ENCODE peak calls at places on chromosomes 1 and 21, in six cellular contexts. C is heart right ventricle, R is AG04450, W is cardiac muscle cell, O is brain microvascular endothelial cell, I is endodermal cell. M is an unnamed sample.
A peak's percentile ranks its signal among the peaks of the same experiment; 100 is the strongest.

GRCh38 chr21:15289896-15290841 is 225.4 kb upstream of the NRIP1 start:
- DNase-seq in R (no peak), O (no peak), I (peak; percentile 88), W (peak; percentile 46), C (peak; percentile 31), M (no peak)

GRCh38 chr1:215081566-215082531 is 688 bp upstream of the KCNK2 start:
- DNase-seq in C (no peak), R (no peak), I (peak; percentile 65), W (no peak), O (no peak), M (no peak)

GRCh38 chr1:220786057-220786336 is 716 bp upstream of the MTARC1 start:
- DNase-seq in O (no peak), I (no peak), W (no peak), R (no peak), C (no peak), M (no peak)

GRCh38 chr21:15229390-15229789 is 164.6 kb upstream of the NRIP1 start:
- DNase-seq in W (peak; percentile 70), C (no peak), R (no peak), O (no peak), I (no peak), M (no peak)

GRCh38 chr1:98388431-98388830 is 273.1 kb upstream of the SNX7 start:
- DNase-seq in O (peak; percentile 78), R (peak; percentile 23), W (no peak), I (no peak), C (no peak), M (no peak)

GRCh38 chr1:92538413-92539061 is 51.8 kb upstream of the GFI1 start:
- DNase-seq in I (no peak), R (no peak), C (no peak), W (no peak), O (peak; percentile 9), M (no peak)

GRCh38 chr1:247849616-247850015 is 7.4 kb upstream of the TRIM58 start:
- DNase-seq in O (no peak), C (no peak), I (no peak), R (no peak), W (no peak), M (no peak)

GRCh38 chr1:164649146-164649545 is 90.2 kb downstream of the PBX1 start:
- DNase-seq in W (no peak), I (no peak), C (no peak), R (no peak), O (no peak), M (no peak)

GRCh38 chr1:236645016-236645680 is 40.8 kb upstream of the HEATR1 start:
- DNase-seq in O (no peak), W (no peak), C (no peak), R (no peak), I (no peak), M (no peak)

GRCh38 chr1:179230251-179230650 is 774 bp upstream of the ABL2 start:
- DNase-seq in I (no peak), W (no peak), C (no peak), R (peak; percentile 33), O (peak; percentile 63), M (no peak)

GRCh38 chr1:59898927-59899326 is 27.6 kb downstream of the CYP2J2 start:
- DNase-seq in R (no peak), W (no peak), I (no peak), C (no peak), O (no peak), M (no peak)

GRCh38 chr1:45954401-45954847 is 151.0 kb downstream of the MAST2 start:
- DNase-seq in O (peak; percentile 67), C (no peak), W (no peak), R (peak; percentile 26), I (no peak), M (no peak)

GRCh38 chr1:206514821-206515387 is 7.6 kb downstream of the RASSF5 start:
- DNase-seq in R (no peak), W (no peak), C (no peak), O (no peak), I (no peak), M (no peak)

GRCh38 chr1:166133276-166133841 is 33.4 kb downstream of the FAM78B start:
- DNase-seq in W (no peak), R (no peak), C (no peak), O (no peak), I (peak; percentile 63), M (peak; percentile 22)

GRCh38 chr1:2472561-2473166 is 3.4 kb upstream of the PLCH2 start:
- DNase-seq in I (no peak), O (no peak), C (no peak), W (no peak), R (no peak), M (no peak)

GRCh38 chr1:54559111-54559548 is 11.1 kb downstream of the ACOT11 start:
- DNase-seq in O (no peak), I (no peak), W (no peak), R (no peak), C (no peak), M (no peak)

GRCh38 chr1:192476802-192477298 is 98.7 kb upstream of the RGS1 start:
- DNase-seq in C (peak; percentile 41), O (peak; percentile 68), W (no peak), I (no peak), R (no peak), M (no peak)

GRCh38 chr1:23524716-23525401 is 6.2 kb downstream of the E2F2 start:
- DNase-seq in C (no peak), I (no peak), O (no peak), W (no peak), R (no peak), M (peak; percentile 56)

GRCh38 chr1:234957330-234958065 is 171.1 kb downstream of the TOMM20 start:
- DNase-seq in C (no peak), W (no peak), O (no peak), R (peak; percentile 78), I (peak; percentile 79), M (peak; percentile 16)

GRCh38 chr1:53946252-53947171 is at the start of gene LRRC42:
- DNase-seq in I (no peak), R (no peak), C (no peak), O (no peak), W (no peak), M (peak; percentile 11)

DNA sequence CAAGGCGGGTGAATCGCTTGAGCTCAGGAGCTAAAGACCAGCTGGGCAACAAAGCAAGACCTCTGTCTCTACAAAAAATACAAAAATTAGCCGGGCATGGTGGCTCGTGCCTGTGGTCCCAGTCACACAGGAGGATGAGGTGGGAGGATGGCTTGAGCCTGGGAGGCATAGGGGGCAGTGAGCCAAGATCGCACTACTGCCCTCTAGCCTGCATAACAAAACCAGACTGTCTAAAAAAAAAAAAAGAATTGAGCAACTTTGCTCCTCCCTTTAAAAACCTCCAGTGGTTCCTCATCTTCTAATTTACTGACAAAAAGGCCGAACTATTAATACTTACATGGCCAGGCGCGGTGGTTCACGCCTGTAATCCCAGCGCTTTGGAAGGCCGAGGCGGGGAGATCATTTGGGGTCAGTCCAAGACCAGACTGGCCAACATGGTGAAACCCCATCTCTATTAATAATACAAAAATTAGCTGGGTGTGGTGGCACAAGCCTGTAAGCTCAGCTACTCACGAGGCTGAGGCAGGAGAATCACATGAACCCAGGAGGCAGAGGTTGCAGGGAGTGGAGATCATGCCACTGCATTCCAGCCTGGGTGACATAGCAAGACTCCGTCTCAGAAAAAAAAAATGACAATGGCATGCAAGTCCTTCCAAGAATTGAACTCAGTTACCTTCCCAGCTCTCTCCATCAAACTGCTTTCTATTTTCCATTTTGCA is 4.4 kb downstream of the ACBD3 start:
- DNase-seq in R (no peak), I (peak; percentile 54), W (peak; percentile 31), O (peak; percentile 33), C (peak; percentile 35), M (no peak)
- TF ChIP-seq CTCF in R (peak; percentile 39), I (peak; percentile 66), W (peak; percentile 56), O (peak; percentile 62), C (peak; percentile 52), M (peak; percentile 6)

DNA sequence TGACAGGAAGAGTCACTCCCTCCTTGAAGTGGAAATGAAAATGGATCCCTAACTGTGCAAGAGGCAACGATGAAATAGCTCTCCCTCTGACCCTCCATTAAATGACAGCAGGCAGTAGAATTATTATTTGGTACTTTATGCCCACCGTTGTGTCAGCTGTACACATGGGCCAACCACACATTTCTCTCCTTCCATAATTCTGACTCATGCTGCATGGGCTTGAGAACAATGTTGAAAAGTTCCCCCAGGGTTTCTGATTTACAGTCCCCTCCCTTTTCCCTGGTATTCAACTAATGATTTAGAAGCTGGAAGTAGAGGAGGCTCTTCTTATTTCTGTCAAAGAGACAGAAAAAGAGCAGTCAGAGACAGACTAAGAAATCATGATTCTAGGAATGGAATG is 103.5 kb downstream of the RGS7 start:
- DNase-seq in R (no peak), I (no peak), O (no peak), C (no peak), W (no peak), M (no peak)
- H3K4me3 ChIP-seq in R (no peak overlapping the region), I (no peak overlapping the region), O (no peak overlapping the region), C (no peak overlapping the region), W (no peak overlapping the region), M (no peak overlapping the region)

DNA sequence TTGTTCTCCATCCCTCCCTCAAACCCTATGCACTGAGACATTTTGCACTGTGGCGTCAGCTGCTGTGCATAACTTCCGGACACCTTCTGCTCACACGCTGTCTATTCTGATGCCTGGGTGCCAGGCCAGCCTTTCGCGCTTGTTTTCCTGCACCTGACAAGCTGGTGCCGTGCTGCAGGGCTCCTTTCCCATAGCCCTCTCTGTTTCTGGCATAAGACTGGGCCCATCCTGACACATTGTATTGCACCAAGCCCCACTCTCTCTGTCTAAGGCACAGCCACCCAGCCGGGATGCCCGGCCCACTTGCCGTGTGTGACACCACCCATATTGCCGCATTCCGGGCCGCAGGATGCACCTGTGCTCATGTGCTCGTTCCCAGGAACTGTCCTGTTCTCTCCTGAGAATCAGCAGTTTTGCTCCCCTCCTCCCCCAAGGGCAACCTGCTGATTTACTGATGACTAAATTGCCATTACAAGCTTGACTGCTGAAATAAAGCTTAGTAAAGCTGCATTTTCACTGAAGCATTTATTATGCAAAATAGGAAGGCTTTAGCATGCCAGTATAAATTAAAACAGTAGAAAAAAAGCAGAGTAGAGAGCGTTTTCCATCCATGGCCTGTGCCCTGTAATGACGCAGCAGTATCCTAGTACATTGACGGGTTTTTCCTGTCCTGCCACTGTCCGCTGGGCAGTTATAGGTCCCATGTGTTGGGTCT is 88.0 kb downstream of the CD247 start:
- DNase-seq in I (peak; percentile 77), C (no peak), O (no peak), R (no peak), W (no peak), M (no peak)
- H3K27ac ChIP-seq in I (no peak overlapping the region), C (no peak overlapping the region), O (no peak overlapping the region), R (no peak overlapping the region), W (peak overlapping the region; percentile 85), M (no peak overlapping the region)

DNA sequence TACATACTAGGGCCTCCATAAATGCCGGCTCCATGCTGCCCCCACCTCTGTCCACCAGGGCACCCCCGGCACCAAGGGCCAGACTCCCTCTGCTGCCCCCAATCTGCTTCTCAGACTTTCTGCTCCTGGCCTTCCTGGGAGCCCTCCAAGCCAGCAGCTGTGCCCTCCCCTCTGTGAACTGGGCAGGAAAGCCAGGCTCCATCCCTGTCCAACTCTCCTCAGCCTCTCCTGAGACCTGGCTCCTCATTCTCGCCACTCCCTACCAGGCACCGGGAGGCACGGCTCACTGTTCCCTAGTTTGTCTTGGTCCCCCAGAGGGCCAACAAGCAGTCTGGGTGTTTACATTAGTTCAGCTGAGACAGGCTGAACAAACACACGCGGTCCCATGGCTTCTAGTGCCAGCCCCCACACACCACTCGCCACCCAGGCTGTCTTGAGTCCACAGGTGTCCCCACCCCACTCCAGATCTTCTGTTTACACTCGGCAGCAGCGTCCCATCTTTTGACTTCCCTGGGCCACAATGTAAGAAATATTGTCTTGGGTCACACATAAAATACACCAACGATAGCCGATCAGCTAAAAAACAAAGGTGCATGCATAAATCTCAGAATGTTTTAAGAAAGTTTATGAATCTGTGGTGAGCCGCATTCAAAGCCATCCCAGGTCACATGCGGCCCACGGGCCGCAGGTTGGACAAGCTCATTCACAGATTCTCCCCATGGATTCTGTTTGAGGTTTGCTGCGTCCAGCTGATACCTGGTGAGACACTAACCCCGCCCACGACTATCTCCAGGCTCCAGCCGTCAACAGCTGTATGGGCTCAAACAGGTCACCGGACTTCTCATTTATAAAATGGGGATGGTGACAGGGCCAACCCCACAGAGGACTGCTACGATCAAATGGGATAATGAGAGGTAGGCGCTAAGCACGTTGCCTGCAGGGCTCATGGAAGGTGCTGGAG is 29.5 kb upstream of the ECE1 start:
- DNase-seq in O (no peak), W (no peak), C (no peak), R (no peak), I (no peak), M (no peak)
- TF ChIP-seq CTCF in O (peak; percentile 50), W (peak; percentile 9), C (no peak), R (peak; percentile 36), I (peak; percentile 51), M (peak; percentile 12)

M was measured in WERI-Rb-1.